ENCODE peak calls at places on chromosomes 7 and 10, in ten cellular contexts. A is GM10248, B is A549, R is B cell, F is SK-N-SH, D is AG04449, O is AG09319, C is uterus, E is upper lobe of right lung, J is IMR-90. H is an unnamed sample.

GRCh38 chr10:3852147-3852904 is 67.3 kb upstream of the KLF6 start:
- DNase-seq in C (peak; percentile 82), B (peak; percentile 97), A (peak; percentile 73), E (peak; percentile 83), J (peak; percentile 99), F (no peak), O (peak; percentile 84), D (peak; percentile 97), R (peak; percentile 40), H (no peak)

GRCh38 chr7:117020605-117021002 is 67.3 kb downstream of the ST7 start:
- DNase-seq in A (no peak), R (no peak), C (no peak), D (no peak), J (no peak), O (no peak), E (no peak), B (no peak), F (no peak), H (no peak)

GRCh38 chr7:13262929-13263530 is 575.6 kb downstream of the ARL4A start:
- DNase-seq in B (peak; percentile 57), R (peak; percentile 51), F (peak; percentile 5), E (no peak), J (peak; percentile 52), O (peak; percentile 18), A (peak; percentile 6), D (no peak), C (no peak), H (no peak)

GRCh38 chr7:108568801-108569380 is 615 bp downstream of the THAP5 start:
- DNase-seq in J (no peak), B (no peak), A (no peak), F (no peak), C (no peak), D (no peak), R (no peak), E (no peak), O (no peak), H (no peak)

GRCh38 chr10:116985611-116986010 is 19.4 kb downstream of the SHTN1 start:
- DNase-seq in E (no peak), C (no peak), O (no peak), D (no peak), B (no peak), A (no peak), J (peak; percentile 53), F (no peak), R (no peak), H (no peak)

GRCh38 chr7:150939052-150939810 is 38.9 kb downstream of the KCNH2 start:
- DNase-seq in F (peak; percentile 47), O (no peak), R (no peak), D (no peak), C (no peak), E (no peak), B (no peak), A (peak; percentile 6), J (no peak), H (no peak)

GRCh38 chr10:34286136-34286739 is 528.9 kb downstream of the PARD3 start:
- DNase-seq in A (no peak), D (no peak), B (peak; percentile 61), J (peak; percentile 41), E (no peak), C (no peak), O (no peak), R (no peak), F (no peak), H (no peak)

GRCh38 chr10:90199098-90199497 is 497.7 kb downstream of the KIF20B start:
- DNase-seq in J (no peak), R (no peak), B (no peak), O (no peak), C (no peak), A (no peak), E (no peak), F (no peak), D (no peak), H (no peak)

GRCh38 chr7:48298779-48299178 is 127.5 kb downstream of the ABCA13 start:
- DNase-seq in O (no peak), F (no peak), R (no peak), J (peak; percentile 84), C (no peak), E (no peak), B (peak; percentile 12), A (peak; percentile 25), D (no peak), H (no peak)

GRCh38 chr7:100887186-100887954 is 2.1 kb downstream of the UFSP1 start:
- DNase-seq in F (peak; percentile 54), C (no peak), B (no peak), A (peak; percentile 83), J (no peak), E (no peak), O (no peak), R (peak; percentile 87), D (no peak), H (no peak)

GRCh38 chr10:104020020-104020419 is 53.1 kb downstream of the SLK start:
- DNase-seq in R (no peak), B (no peak), A (no peak), O (no peak), J (no peak), E (no peak), C (no peak), F (no peak), D (no peak), H (no peak)

GRCh38 chr7:134991469-134992339 is 5.4 kb downstream of the AGBL3 start:
- DNase-seq in O (no peak), D (no peak), B (peak; percentile 33), C (no peak), E (no peak), A (no peak), J (no peak), R (no peak), F (no peak), H (no peak)

GRCh38 chr10:42637142-42637541 is 1.2 kb downstream of the ZNF33B start:
- DNase-seq in J (no peak), C (no peak), R (no peak), D (no peak), O (no peak), F (no peak), B (no peak), A (no peak), E (no peak), H (no peak)

GRCh38 chr7:41503438-41503837 is 199.5 kb downstream of the INHBA start:
- DNase-seq in A (no peak), R (no peak), F (no peak), O (no peak), D (no peak), C (no peak), E (no peak), B (no peak), J (peak; percentile 69), H (no peak)

GRCh38 chr7:18565337-18565736 is 69.8 kb downstream of the HDAC9 start:
- DNase-seq in A (no peak), E (no peak), J (no peak), F (no peak), O (no peak), D (no peak), C (no peak), R (no peak), B (no peak), H (no peak)

GRCh38 chr7:113015038-113015645 is 71.5 kb downstream of the GPR85 start:
- DNase-seq in J (peak; percentile 60), R (no peak), E (no peak), F (peak; percentile 55), D (no peak), B (peak; percentile 30), C (no peak), A (no peak), O (no peak), H (no peak)

GRCh38 chr7:106568680-106569499 is 92.1 kb downstream of the CCDC71L start:
- DNase-seq in C (no peak), A (no peak), J (peak; percentile 85), E (no peak), B (peak; percentile 43), R (no peak), O (peak; percentile 97), F (peak; percentile 80), D (peak; percentile 77), H (peak; percentile 68)

GRCh38 chr10:70495691-70496261 is 17.2 kb downstream of the PALD1 start:
- DNase-seq in C (no peak), A (no peak), R (no peak), F (no peak), O (no peak), J (no peak), E (no peak), B (no peak), D (no peak), H (no peak)

GRCh38 chr7:132275384-132275783 is 300.9 kb downstream of the PLXNA4 start:
- DNase-seq in J (no peak), E (no peak), R (no peak), F (no peak), B (no peak), O (no peak), C (no peak), D (no peak), A (no peak), H (no peak)

GRCh38 chr7:132272763-132273371 is 303.4 kb downstream of the PLXNA4 start:
- DNase-seq in O (no peak), E (no peak), D (no peak), R (no peak), B (no peak), A (no peak), C (no peak), F (no peak), J (no peak), H (no peak)

GRCh38 chr7:132270517-132270916 is 305.8 kb downstream of the PLXNA4 start:
- DNase-seq in B (no peak), J (peak; percentile 12), D (no peak), R (no peak), O (no peak), C (no peak), F (no peak), A (no peak), E (no peak), H (no peak)

GRCh38 chr7:132269718-132270117 is 306.6 kb downstream of the PLXNA4 start:
- DNase-seq in O (no peak), D (no peak), F (no peak), J (no peak), C (no peak), A (no peak), R (no peak), B (no peak), E (no peak), H (no peak)
- TF ChIP-seq CTCF in O (no peak), D (no peak), F (no peak), J (no peak), C (no peak), A (no peak), R (no peak), B (no peak), E (no peak), H (no peak)

GRCh38 chr7:71237945-71238344 is 106.0 kb downstream of the GALNT17 start:
- DNase-seq in E (no peak), A (no peak), D (no peak), O (no peak), J (no peak), B (no peak), R (no peak), C (peak; percentile 18), F (no peak), H (no peak)
- TF ChIP-seq CTCF in E (no peak), A (no peak), D (no peak), O (no peak), J (no peak), B (no peak), R (no peak), C (peak; percentile 26), F (no peak), H (no peak)

GRCh38 chr7:102300643-102301211 is 14.1 kb downstream of the SH2B2 start:
- DNase-seq in O (no peak), F (no peak), C (no peak), E (no peak), A (no peak), J (no peak), D (no peak), B (no peak), R (no peak), H (peak; percentile 70)
- TF ChIP-seq CTCF in O (peak; percentile 7), F (no peak), C (no peak), E (no peak), A (no peak), J (no peak), D (peak; percentile 24), B (no peak), R (no peak), H (peak; percentile 71)

GRCh38 chr7:31122649-31123058 is 70.5 kb downstream of the ADCYAP1R1 start:
- DNase-seq in F (peak; percentile 74), O (peak; percentile 72), R (peak; percentile 24), D (peak; percentile 60), A (peak; percentile 54), E (no peak), B (peak; percentile 76), C (peak; percentile 74), J (peak; percentile 90), H (peak; percentile 72)
- TF ChIP-seq CTCF in F (peak; percentile 99), O (peak; percentile 85), R (peak; percentile 66), D (peak; percentile 77), A (peak; percentile 78), E (peak; percentile 78), B (peak; percentile 90), C (peak; percentile 86), J (peak; percentile 86), H (peak; percentile 80)

H was measured in glutamatergic neuron.